ENCODE peak calls at places on chromosome 10, in ten cellular contexts. B is transverse colon; L is GM23248; N is OCI-LY7; Y is neural progenitor cell; V is uterus; R is right lobe of liver; E is A549; G is effector memory CD4-positive, alpha-beta T cell; M is heart left ventricle. F is an unnamed sample.

GRCh38 chr10:14798631-14799030 is 23.9 kb upstream of the FAM107B start:
- DNase-seq in B (no peak), L (no peak), N (peak; percentile 19), Y (no peak), V (no peak), R (no peak), E (no peak), G (no peak), M (no peak), F (no peak)

GRCh38 chr10:15084502-15084922 is 4.1 kb downstream of the ACBD7 start:
- DNase-seq in B (peak; percentile 25), L (peak; percentile 93), N (no peak), Y (peak; percentile 82), V (peak; percentile 75), R (peak; percentile 70), E (peak; percentile 66), G (no peak), M (no peak), F (peak; percentile 59)

GRCh38 chr10:24603333-24603732 is 120.4 kb downstream of the ARHGAP21 start:
- DNase-seq in B (no peak), L (peak; percentile 76), N (no peak), Y (no peak), V (no peak), R (no peak), E (no peak), G (no peak), M (no peak), F (no peak)

GRCh38 chr10:88234332-88234731 is 348.8 kb downstream of the RNLS start:
- DNase-seq in B (peak; percentile 72), L (no peak), N (no peak), Y (peak; percentile 26), V (no peak), R (no peak), E (no peak), G (no peak), M (no peak), F (no peak)

GRCh38 chr10:28793482-28793881 is 116.2 kb downstream of the BAMBI start:
- DNase-seq in B (peak; percentile 42), L (no peak), N (no peak), Y (no peak), V (no peak), R (no peak), E (no peak), G (no peak), M (no peak), F (no peak)

GRCh38 chr10:2885276-2885955 is 181.9 kb upstream of the PFKP start:
- DNase-seq in B (no peak), L (no peak), N (no peak), Y (no peak), V (no peak), R (no peak), E (no peak), G (no peak), M (no peak), F (peak; percentile 29)

GRCh38 chr10:130771491-130771890 is 540.0 kb downstream of the TCERG1L start:
- DNase-seq in B (no peak), L (no peak), N (no peak), Y (peak; percentile 36), V (no peak), R (no peak), E (no peak), G (no peak), M (no peak), F (no peak)

GRCh38 chr10:53209941-53210611 is 437.5 kb upstream of the MBL2 start:
- DNase-seq in B (no peak), L (peak; percentile 9), N (peak; percentile 8), Y (peak; percentile 31), V (no peak), R (no peak), E (no peak), G (no peak), M (no peak), F (peak; percentile 55)

GRCh38 chr10:14684363-14684762 is 90.3 kb downstream of the FAM107B start:
- DNase-seq in B (no peak), L (peak; percentile 48), N (no peak), Y (no peak), V (no peak), R (no peak), E (no peak), G (no peak), M (no peak), F (no peak)

GRCh38 chr10:127452568-127452967 is 96.5 kb upstream of the NPS start:
- DNase-seq in B (no peak), L (no peak), N (no peak), Y (peak; percentile 8), V (no peak), R (no peak), E (no peak), G (no peak), M (no peak), F (no peak)

GRCh38 chr10:17713133-17713532 is 38.9 kb upstream of the TMEM236 start:
- DNase-seq in B (no peak), L (no peak), N (no peak), Y (peak; percentile 50), V (no peak), R (no peak), E (no peak), G (no peak), M (no peak), F (no peak)

GRCh38 chr10:23065549-23065948 is 29.8 kb upstream of the MSRB2 start:
- DNase-seq in B (peak; percentile 82), L (peak; percentile 89), N (no peak), Y (no peak), V (peak; percentile 73), R (peak; percentile 89), E (peak; percentile 21), G (no peak), M (peak; percentile 87), F (no peak)

GRCh38 chr10:25696013-25696708 is 237.9 kb upstream of the MYO3A start:
- DNase-seq in B (no peak), L (no peak), N (no peak), Y (no peak), V (no peak), R (no peak), E (no peak), G (no peak), M (no peak), F (peak; percentile 71)

GRCh38 chr10:25697412-25697811 is 236.6 kb upstream of the MYO3A start:
- DNase-seq in B (no peak), L (no peak), N (no peak), Y (no peak), V (no peak), R (no peak), E (no peak), G (no peak), M (no peak), F (no peak)

GRCh38 chr10:25694206-25694933 is 239.7 kb upstream of the MYO3A start:
- DNase-seq in B (no peak), L (no peak), N (no peak), Y (no peak), V (no peak), R (no peak), E (no peak), G (no peak), M (no peak), F (no peak)

GRCh38 chr10:25695586-25695985 is 238.4 kb upstream of the MYO3A start:
- DNase-seq in B (no peak), L (no peak), N (no peak), Y (no peak), V (no peak), R (no peak), E (no peak), G (no peak), M (no peak), F (no peak)

DNA sequence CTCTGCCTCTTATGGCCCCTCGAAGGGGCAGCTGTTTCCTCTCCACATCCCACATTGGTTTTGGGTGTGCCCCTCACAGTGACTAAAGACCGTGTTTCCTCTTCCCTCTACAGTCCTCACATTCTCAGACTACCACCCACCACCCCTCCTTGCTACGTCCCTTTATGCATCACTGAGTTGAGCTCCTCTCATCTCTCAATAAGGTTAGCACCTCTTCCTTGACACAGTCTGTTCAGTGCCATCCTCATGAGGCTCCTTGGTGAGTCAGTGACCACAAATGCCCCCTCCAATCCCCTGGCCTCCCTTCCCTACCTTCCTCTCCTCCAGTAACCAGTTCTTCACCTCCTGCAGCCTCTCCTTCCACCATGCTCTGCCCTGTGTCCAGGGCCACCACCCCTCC is 239.1 kb upstream of the MYO3A start:
- DNase-seq in B (no peak), L (no peak), N (no peak), Y (no peak), V (no peak), R (no peak), E (no peak), G (no peak), M (no peak), F (no peak)
- H3K27ac ChIP-seq in B (no peak overlapping the region), L (no peak overlapping the region), N (no peak overlapping the region), Y (no peak overlapping the region), V (no peak overlapping the region), R (no peak overlapping the region), E (no peak overlapping the region), G (no peak overlapping the region), M (no peak overlapping the region), F (no peak overlapping the region)

DNA sequence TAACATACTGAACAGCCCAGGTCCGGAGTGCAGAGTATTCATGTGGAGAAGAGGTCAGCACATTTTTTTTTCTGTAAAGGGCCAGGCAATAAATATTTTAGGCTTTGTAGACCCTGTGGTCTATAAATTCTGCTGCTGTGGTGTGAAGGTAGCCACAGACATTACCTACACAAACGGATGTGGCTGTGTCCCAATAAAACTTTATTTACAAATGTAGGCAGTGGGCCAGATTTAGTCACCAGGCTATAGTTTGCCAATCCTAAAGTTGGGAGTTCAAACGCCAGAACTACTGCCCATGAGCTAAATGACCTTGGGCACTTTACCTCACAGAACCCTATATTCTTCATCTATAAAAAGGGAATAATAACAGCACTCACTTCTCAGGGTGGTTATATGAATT is 13.4 kb downstream of the FAM53B start:
- DNase-seq in B (no peak), L (no peak), N (no peak), Y (no peak), V (no peak), R (no peak), E (no peak), G (no peak), M (no peak), F (no peak)
- H3K4me1 ChIP-seq in B (peaks cover 85% of the 10 kb centered on the region), L (peaks cover 10% of the 10 kb centered on the region), N (peaks cover 64% of the 10 kb centered on the region), Y (no peaks in the 10 kb centered on the region), V (peaks cover 36% of the 10 kb centered on the region), R (peaks cover under 1% of the 10 kb centered on the region), E (no peaks in the 10 kb centered on the region), G (peaks cover 99% of the 10 kb centered on the region), M (peaks cover 99% of the 10 kb centered on the region), F (peaks cover 5% of the 10 kb centered on the region)

GRCh38 chr10:112990271-112990670 is 40.2 kb downstream of the TCF7L2 start:
- DNase-seq in B (no peak), L (peak; percentile 44), N (no peak), Y (no peak), V (no peak), R (no peak), E (no peak), G (no peak), M (no peak), F (no peak)
- H3K27ac ChIP-seq in B (no peak overlapping the region), L (no peak overlapping the region), N (no peak overlapping the region), Y (no peak overlapping the region), V (no peak overlapping the region), R (no peak overlapping the region), E (no peak overlapping the region), G (no peak overlapping the region), M (no peak overlapping the region), F (no peak overlapping the region)

DNA sequence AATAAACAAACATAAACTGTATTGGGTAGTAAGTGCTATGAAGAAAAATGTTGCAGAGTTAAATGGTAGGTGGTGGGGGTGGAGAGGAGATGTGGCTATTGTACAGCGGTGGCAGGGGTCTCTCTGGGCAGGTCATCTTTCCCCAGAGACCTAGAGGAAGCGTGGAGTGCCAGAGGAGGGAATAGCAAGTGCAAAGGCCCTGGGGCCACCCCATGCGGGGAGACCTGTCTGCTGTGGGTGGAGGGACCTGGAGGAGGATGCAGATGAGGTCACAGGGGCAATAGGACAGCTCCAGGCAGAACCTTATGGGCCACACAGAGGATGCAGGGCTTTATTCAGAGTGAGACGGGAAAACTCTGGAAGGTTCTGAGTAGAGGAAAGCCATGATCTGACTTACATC is 47.5 kb downstream of the DLG5 start:
- DNase-seq in B (no peak), L (no peak), N (no peak), Y (no peak), V (no peak), R (no peak), E (no peak), G (no peak), M (no peak), F (no peak)
- H3K4me1 ChIP-seq in B (peaks cover 18% of the 10 kb centered on the region), L (peaks cover 6% of the 10 kb centered on the region), N (peaks cover 16% of the 10 kb centered on the region), Y (peaks cover 27% of the 10 kb centered on the region), V (peaks cover 17% of the 10 kb centered on the region), R (no peaks in the 10 kb centered on the region), E (peaks cover 15% of the 10 kb centered on the region), G (no peaks in the 10 kb centered on the region), M (peaks cover 36% of the 10 kb centered on the region), F (peaks cover 13% of the 10 kb centered on the region)

F was measured in endodermal cell.